ENCODE peak calls at places on chromosomes 4 and X, in ten cellular contexts. M is heart left ventricle; L is pancreas; S is T-helper 1 cell; A is activated effector memory CD4-positive, alpha-beta T cell treated with Interleukin-2 at 50 U/mL for 16 hours; E is HFF-Myc; P is NCI-H2029 treated with DMSO at 0.1 percent for 48 hours; B is H4; T is cerebellar cortex; J is endothelial cell. V is an unnamed sample.

GRCh38 chrX:68992998-68993397 is 164.2 kb downstream of the EFNB1 start:
- DNase-seq in T (no peak), B (no peak), S (no peak), M (no peak), A (no peak), P (no peak), E (no peak), L (no peak), J (no peak), V (no peak)

GRCh38 chr4:141417387-141417786 is 196.7 kb downstream of the ZNF330 start:
- DNase-seq in J (no peak), L (no peak), A (no peak), P (no peak), S (no peak), T (no peak), E (no peak), B (no peak), M (no peak), V (no peak)

GRCh38 chr4:124833831-124834505 is 121.4 kb upstream of the ANKRD50 start:
- DNase-seq in B (no peak), A (no peak), T (no peak), S (no peak), L (no peak), E (no peak), P (no peak), M (no peak), J (no peak), V (no peak)

GRCh38 chr4:1872918-1873269 is 1.7 kb downstream of the NSD2 start:
- DNase-seq in J (no peak), P (no peak), T (no peak), E (peak), B (no peak), S (no peak), A (no peak), M (no peak), L (no peak), V (no peak)

GRCh38 chr4:33063238-33063637 is 2343.1 kb downstream of the PCDH7 start:
- DNase-seq in J (no peak), P (no peak), E (peak), A (no peak), T (no peak), L (no peak), S (no peak), M (no peak), B (no peak), V (peak)

GRCh38 chr4:16066586-16067128 is 17.2 kb downstream of the PROM1 start:
- DNase-seq in B (no peak), M (no peak), S (no peak), T (no peak), P (no peak), J (no peak), A (no peak), L (no peak), E (no peak), V (no peak)

GRCh38 chr4:166308589-166308988 is 435.6 kb downstream of the TLL1 start:
- DNase-seq in T (no peak), S (no peak), P (no peak), L (no peak), E (no peak), J (no peak), B (no peak), A (no peak), M (no peak), V (no peak)

GRCh38 chrX:2629316-2630168 is 61.6 kb upstream of the CD99 start:
- DNase-seq in P (no peak), M (no peak), S (peak), A (peak), T (no peak), J (no peak), L (no peak), E (no peak), B (peak), V (no peak)

GRCh38 chrX:45358417-45358816 is 157.7 kb upstream of the DIPK2B start:
- DNase-seq in J (no peak), B (no peak), A (no peak), P (no peak), L (no peak), E (no peak), S (no peak), T (no peak), M (no peak), V (no peak)

GRCh38 chrX:153727108-153727931 is 2.7 kb downstream of the ABCD1 start:
- DNase-seq in J (no peak), L (peak), E (no peak), S (no peak), M (peak), P (no peak), T (peak), B (peak), A (no peak), V (no peak)

GRCh38 chr4:185467101-185467500 is 4.4 kb downstream of the CCDC110 start:
- DNase-seq in B (no peak), S (no peak), M (no peak), L (no peak), P (no peak), T (no peak), E (no peak), J (no peak), A (no peak), V (no peak)

GRCh38 chrX:14777484-14777883 is 95.4 kb downstream of the FANCB start:
- DNase-seq in T (no peak), L (no peak), B (no peak), M (no peak), A (no peak), P (no peak), S (no peak), E (no peak), J (no peak), V (no peak)

V was measured in astrocyte of the cerebellum.